ENCODE peak calls at places on chromosomes 2 and 18, in ten cellular contexts. D, F, O, Y, Z, W, N, T, B and V are unnamed samples.

GRCh38 chr2:109143214-109144187 is 14.5 kb downstream of the SH3RF3 start:
- DNase-seq in N (no peak), W (no peak), Y (no peak), Z (peak), O (no peak), B (peak), D (no peak), F (no peak), T (no peak), V (no peak)

GRCh38 chr2:174678395-174678794 is 80.8 kb upstream of the WIPF1 start:
- DNase-seq in F (no peak), B (no peak), Z (no peak), Y (no peak), N (no peak), D (no peak), T (no peak), W (no peak), O (no peak), V (no peak)

GRCh38 chr2:84395819-84396218 is 63.3 kb downstream of the SUCLG1 start:
- DNase-seq in T (no peak), B (no peak), N (no peak), Y (no peak), F (no peak), Z (no peak), O (no peak), D (no peak), W (peak), V (peak)

GRCh38 chr2:159968282-159968900 is 94.0 kb downstream of the PLA2R1 start:
- DNase-seq in D (peak), O (no peak), T (peak), N (peak), B (peak), F (peak), Z (no peak), Y (peak), W (peak), V (peak)

GRCh38 chr2:167504061-167504460 is 615.8 kb downstream of the XIRP2 start:
- DNase-seq in O (no peak), W (no peak), T (no peak), Z (no peak), B (no peak), F (no peak), D (no peak), Y (no peak), N (no peak), V (no peak)

GRCh38 chr2:199589303-199589702 is 131.6 kb upstream of the SATB2 start:
- DNase-seq in F (no peak), T (peak), Y (no peak), B (no peak), Z (no peak), N (no peak), W (peak), D (no peak), O (no peak), V (no peak)

GRCh38 chr18:34320267-34320666 is 95.6 kb upstream of the NOL4 start:
- DNase-seq in T (no peak), D (no peak), N (no peak), B (no peak), Y (no peak), W (no peak), O (no peak), F (no peak), Z (no peak), V (no peak)

GRCh38 chr2:183229386-183229785 is 105.1 kb downstream of the NUP35 start:
- DNase-seq in D (peak), Z (no peak), B (no peak), Y (no peak), T (no peak), O (no peak), F (no peak), W (peak), N (no peak), V (no peak)

GRCh38 chr2:152433814-152434213 is 98.8 kb downstream of the FMNL2 start:
- DNase-seq in N (no peak), F (no peak), T (no peak), W (no peak), Y (no peak), O (no peak), Z (no peak), D (no peak), B (no peak), V (no peak)

GRCh38 chr2:37020887-37021796 is 54.8 kb upstream of the STRN start:
- DNase-seq in T (no peak), D (no peak), Z (no peak), W (peak), F (no peak), N (no peak), B (no peak), Y (no peak), O (no peak), V (no peak)

GRCh38 chr18:35918564-35918963 is 53.9 kb upstream of the RMP24 start:
- DNase-seq in B (no peak), O (no peak), Y (no peak), D (no peak), F (no peak), W (no peak), N (no peak), Z (no peak), T (no peak), V (no peak)

GRCh38 chr2:48934807-48935206 is 179.3 kb upstream of the LHCGR start:
- DNase-seq in Y (no peak), O (no peak), F (no peak), N (no peak), D (no peak), B (no peak), T (no peak), W (peak), Z (no peak), V (no peak)

GRCh38 chr18:63817441-63818051 is 42.3 kb downstream of the SERPINB7 start:
- DNase-seq in B (no peak), Z (no peak), F (no peak), T (no peak), N (no peak), Y (no peak), W (peak), O (no peak), D (peak), V (peak)

GRCh38 chr2:72136349-72136748 is 11.3 kb downstream of the CYP26B1 start:
- DNase-seq in N (no peak), B (no peak), F (no peak), Z (no peak), Y (no peak), O (peak), T (no peak), W (no peak), D (no peak), V (no peak)

GRCh38 chr2:36889782-36890181 is 76.6 kb downstream of the STRN start:
- DNase-seq in O (no peak), Y (no peak), B (no peak), W (peak), Z (no peak), N (no peak), T (no peak), F (peak), D (peak), V (peak)

GRCh38 chr18:31247574-31248199 is 70.3 kb upstream of the DSG1 start:
- DNase-seq in Z (no peak), B (no peak), W (no peak), T (no peak), F (no peak), Y (no peak), N (no peak), O (no peak), D (no peak), V (no peak)

GRCh38 chr2:215511454-215512346 is 75.8 kb upstream of the FN1 start:
- DNase-seq in D (no peak), F (no peak), Y (no peak), T (no peak), Z (no peak), W (no peak), O (no peak), B (no peak), N (no peak), V (no peak)

GRCh38 chr2:16394072-16394985 is 271.3 kb downstream of the CYRIA start:
- DNase-seq in D (no peak), B (no peak), Z (no peak), O (no peak), N (no peak), Y (no peak), F (no peak), T (peak), W (no peak), V (no peak)

GRCh38 chr2:204019572-204020501 is 83.3 kb downstream of the ICOS start:
- DNase-seq in O (no peak), N (no peak), T (no peak), D (peak), W (peak), Y (peak), B (peak), Z (no peak), F (peak), V (no peak)

GRCh38 chr18:21972281-21972680 is 197.1 kb upstream of the GATA6 start:
- DNase-seq in T (no peak), O (no peak), N (no peak), Z (no peak), W (no peak), F (no peak), D (no peak), B (no peak), Y (no peak), V (no peak)

GRCh38 chr18:34595673-34596072 is 114.4 kb upstream of the DTNA start:
- DNase-seq in F (peak), Z (no peak), D (peak), T (peak), O (no peak), B (no peak), W (peak), N (no peak), Y (peak), V (no peak)

GRCh38 chr2:114022360-114023085 is 132.6 kb downstream of the ACTR3 start:
- DNase-seq in Y (no peak), B (no peak), N (no peak), Z (no peak), T (no peak), O (no peak), W (peak), D (peak), F (peak), V (peak)

GRCh38 chr2:156784034-156784433 is 347.9 kb downstream of the GPD2 start:
- DNase-seq in D (no peak), W (no peak), Y (no peak), Z (no peak), T (peak), F (no peak), O (no peak), B (no peak), N (no peak), V (no peak)

GRCh38 chr18:48545690-48546365 is 7.0 kb downstream of the CTIF start:
- DNase-seq in Z (no peak), F (no peak), T (peak), W (peak), Y (peak), D (peak), N (no peak), B (no peak), O (peak), V (peak)

GRCh38 chr18:36095936-36096519 is 28.7 kb upstream of the RPRD1A start:
- DNase-seq in Y (no peak), O (no peak), Z (peak), B (peak), D (peak), N (peak), F (peak), T (no peak), W (peak), V (peak)

GRCh38 chr2:12778369-12778768 is 61.6 kb downstream of the TRIB2 start:
- DNase-seq in T (peak), W (no peak), O (no peak), B (no peak), N (no peak), D (no peak), F (no peak), Z (no peak), Y (no peak), V (no peak)

GRCh38 chr18:55018602-55019001 is 59.3 kb upstream of the CCDC68 start:
- DNase-seq in Z (no peak), F (no peak), W (peak), N (no peak), T (no peak), O (no peak), D (peak), B (no peak), Y (no peak), V (peak)

GRCh38 chr18:4842287-4842686 is 354.8 kb downstream of the AKAIN1 start:
- DNase-seq in O (no peak), Y (no peak), D (no peak), N (no peak), W (no peak), T (no peak), B (no peak), F (no peak), Z (no peak), V (no peak)

GRCh38 chr2:120750488-120751210 is 15.0 kb downstream of the GLI2 start:
- DNase-seq in O (no peak), B (no peak), Y (no peak), W (peak), T (no peak), Z (no peak), F (no peak), D (no peak), N (no peak), V (no peak)

GRCh38 chr2:185255566-185255965 is 483.0 kb upstream of the FSIP2 start:
- DNase-seq in O (no peak), T (no peak), D (no peak), N (no peak), B (no peak), F (peak), Y (no peak), W (no peak), Z (no peak), V (no peak)

GRCh38 chr2:190637331-190637734 is 11.6 kb upstream of the NAB1 start:
- DNase-seq in Z (no peak), F (no peak), Y (no peak), D (peak), T (no peak), N (peak), B (no peak), O (no peak), W (peak), V (no peak)

GRCh38 chr2:37797081-37797480 is 125.6 kb upstream of the CDC42EP3 start:
- DNase-seq in N (no peak), Z (no peak), D (no peak), T (no peak), F (no peak), W (peak), B (no peak), O (no peak), Y (no peak), V (no peak)

GRCh38 chr2:235845245-235845644 is 322.9 kb downstream of the GBX2 start:
- DNase-seq in D (no peak), T (no peak), O (no peak), W (no peak), B (no peak), F (no peak), N (no peak), Y (no peak), Z (no peak), V (no peak)